ENCODE peak calls at places on chromosome 12, in ten cellular contexts. F, X, G, N, J, C, Q, Z, I and S are unnamed samples.

GRCh38 chr12:52531563-52532300 is 11.5 kb upstream of the KRT5 start:
- DNase-seq in X (no peak), F (no peak), N (no peak), J (no peak), G (peak), Z (no peak), I (no peak), Q (no peak), C (no peak), S (no peak)

GRCh38 chr12:6041891-6042290 is 82.6 kb downstream of the VWF start:
- DNase-seq in F (no peak), C (no peak), Q (peak), J (peak), X (no peak), G (no peak), Z (no peak), I (no peak), N (no peak), S (no peak)

GRCh38 chr12:128316078-128316477 is 49.1 kb downstream of the TMEM132C start:
- DNase-seq in Q (no peak), G (no peak), X (no peak), I (no peak), Z (no peak), N (no peak), J (no peak), C (no peak), F (no peak), S (no peak)

GRCh38 chr12:43586646-43587245 is 34.7 kb upstream of the ADAMTS20 start:
- DNase-seq in F (no peak), G (no peak), X (no peak), C (no peak), Q (no peak), J (no peak), I (no peak), Z (peak), N (no peak), S (no peak)

GRCh38 chr12:116397148-116397547 is 119.7 kb upstream of the MED13L start:
- DNase-seq in X (no peak), Z (no peak), C (peak), F (no peak), G (no peak), I (no peak), Q (peak), J (peak), N (no peak), S (no peak)

GRCh38 chr12:31339831-31340622 is 14.1 kb upstream of the SINHCAF start:
- DNase-seq in C (no peak), N (no peak), J (no peak), Z (no peak), G (no peak), Q (no peak), I (no peak), F (no peak), X (no peak), S (peak)

GRCh38 chr12:41531147-41531829 is 343.2 kb downstream of the PDZRN4 start:
- DNase-seq in G (peak), Z (no peak), Q (no peak), I (no peak), N (no peak), J (no peak), X (no peak), F (no peak), C (no peak), S (no peak)

GRCh38 chr12:16093825-16094224 is 182.7 kb downstream of the DERA start:
- DNase-seq in J (no peak), Q (no peak), Z (no peak), G (no peak), F (no peak), N (no peak), X (no peak), I (no peak), C (no peak), S (no peak)

GRCh38 chr12:117100251-117100650 is 1.0 kb upstream of the TESC start:
- DNase-seq in G (no peak), Q (peak), I (no peak), J (peak), Z (no peak), C (no peak), N (no peak), X (no peak), F (no peak), S (no peak)

GRCh38 chr12:93520454-93520853 is 52.0 kb upstream of the SOCS2 start:
- DNase-seq in N (no peak), F (no peak), Z (no peak), I (no peak), G (no peak), X (no peak), Q (no peak), C (no peak), J (no peak), S (no peak)

GRCh38 chr12:6141048-6141447 is 16.6 kb upstream of the VWF start:
- DNase-seq in Q (peak), G (no peak), X (peak), F (no peak), N (no peak), Z (no peak), J (no peak), I (no peak), C (no peak), S (no peak)

GRCh38 chr12:109695420-109695819 is 18.2 kb upstream of the FAM222A start:
- DNase-seq in X (no peak), G (no peak), I (no peak), N (no peak), Q (no peak), C (no peak), Z (no peak), F (no peak), J (no peak), S (no peak)

GRCh38 chr12:87233636-87234035 is 795.6 kb downstream of the C12orf50 start:
- DNase-seq in F (no peak), X (no peak), I (no peak), C (no peak), N (no peak), Q (no peak), J (no peak), Z (no peak), G (no peak), S (no peak)

GRCh38 chr12:21265932-21266331 is 68.8 kb downstream of the SLCO1A2 start:
- DNase-seq in Z (no peak), I (no peak), X (no peak), G (no peak), C (no peak), F (no peak), N (no peak), J (no peak), Q (no peak), S (no peak)

GRCh38 chr12:12893438-12893837 is 2.1 kb downstream of the GPRC5A start:
- DNase-seq in Z (no peak), J (no peak), G (no peak), F (no peak), I (no peak), C (no peak), X (no peak), Q (no peak), N (no peak), S (no peak)

GRCh38 chr12:10372534-10372931 is 17.3 kb downstream of the KLRK1 start:
- DNase-seq in J (no peak), C (no peak), G (no peak), X (no peak), Z (no peak), I (no peak), F (no peak), Q (no peak), N (no peak), S (no peak)

GRCh38 chr12:91785655-91786489 is 359.8 kb downstream of the BTG1 start:
- DNase-seq in F (no peak), X (no peak), J (no peak), Z (no peak), C (no peak), I (no peak), N (no peak), G (no peak), Q (no peak), S (no peak)

GRCh38 chr12:13610280-13610679 is 371.1 kb downstream of the GRIN2B start:
- DNase-seq in N (no peak), Q (no peak), X (no peak), I (no peak), Z (no peak), C (no peak), F (no peak), G (no peak), J (no peak), S (no peak)

GRCh38 chr12:116534341-116535121 is 24.6 kb upstream of the MAP1LC3B2 start:
- DNase-seq in I (no peak), Q (no peak), G (no peak), F (no peak), C (no peak), N (no peak), J (peak), Z (peak), X (no peak), S (peak)

GRCh38 chr12:48813464-48814312 is 4.6 kb upstream of the CACNB3 start:
- DNase-seq in I (no peak), G (peak), F (no peak), N (no peak), Q (peak), C (no peak), X (no peak), J (peak), Z (no peak), S (peak)

GRCh38 chr12:43976027-43976426 is 140.1 kb downstream of the TMEM117 start:
- DNase-seq in J (peak), I (no peak), G (no peak), X (no peak), F (no peak), Z (no peak), Q (no peak), C (no peak), N (no peak), S (no peak)

GRCh38 chr12:42981379-42981778 is 391.8 kb upstream of the PRICKLE1 start:
- DNase-seq in F (no peak), Z (no peak), Q (peak), G (no peak), J (peak), X (no peak), C (peak), N (no peak), I (no peak), S (no peak)

GRCh38 chr12:1325666-1326065 is 268.7 kb downstream of the FBXL14 start:
- DNase-seq in C (no peak), X (no peak), I (no peak), N (no peak), F (no peak), G (no peak), Z (no peak), J (no peak), Q (no peak), S (no peak)

GRCh38 chr12:32920506-32921085 is 24.0 kb upstream of the PKP2 start:
- DNase-seq in G (no peak), X (no peak), Z (no peak), F (no peak), N (no peak), C (no peak), J (peak), I (no peak), Q (no peak), S (no peak)

GRCh38 chr12:111451649-111452129 is 46.0 kb downstream of the SH2B3 start:
- DNase-seq in X (no peak), J (peak), Q (peak), N (no peak), I (peak), Z (peak), C (no peak), G (peak), F (no peak), S (no peak)

GRCh38 chr12:70535896-70536374 is 101.3 kb downstream of the PTPRB start:
- DNase-seq in G (no peak), X (no peak), Z (peak), C (no peak), Q (no peak), N (no peak), I (no peak), F (no peak), J (no peak), S (no peak)

GRCh38 chr12:112908548-112908947 is 1.8 kb downstream of the OAS1 start:
- DNase-seq in G (no peak), Q (no peak), F (no peak), N (no peak), I (no peak), X (no peak), C (no peak), Z (no peak), J (no peak), S (no peak)

GRCh38 chr12:131281016-131281415 is 327.3 kb downstream of the ADGRD1 start:
- DNase-seq in J (no peak), G (peak), Q (no peak), N (no peak), F (no peak), X (no peak), I (no peak), Z (no peak), C (no peak), S (no peak)

GRCh38 chr12:26787125-26787495 is 45.9 kb downstream of the ITPR2 start:
- DNase-seq in N (peak), G (no peak), F (no peak), Z (no peak), I (no peak), J (peak), Q (peak), C (peak), X (no peak), S (peak)

GRCh38 chr12:119154435-119154818 is 24.3 kb upstream of the HSPB8 start:
- DNase-seq in F (no peak), J (no peak), C (peak), Z (no peak), Q (no peak), G (no peak), X (no peak), I (no peak), N (no peak), S (peak)

GRCh38 chr12:45989277-45989856 is 1.0 kb downstream of the SCAF11 start:
- DNase-seq in F (no peak), C (no peak), X (no peak), J (peak), N (no peak), I (peak), Z (peak), G (no peak), Q (peak), S (no peak)

GRCh38 chr12:90102957-90103652 is 394.5 kb upstream of the ATP2B1 start:
- DNase-seq in Q (peak), G (no peak), C (peak), X (no peak), J (peak), Z (peak), N (peak), F (no peak), I (peak), S (no peak)

GRCh38 chr12:89703768-89704167 is 4.9 kb downstream of the ATP2B1 start:
- DNase-seq in C (no peak), X (no peak), Q (no peak), G (no peak), F (no peak), Z (no peak), J (no peak), I (no peak), N (no peak), S (no peak)

GRCh38 chr12:131831021-131831571 is 2.9 kb downstream of the MMP17 start:
- DNase-seq in X (no peak), Q (peak), N (no peak), I (peak), F (no peak), Z (peak), G (peak), C (peak), J (peak), S (no peak)